ENCODE peak calls at places on chromosomes 5 and 9, in four cellular contexts. One of them, this sample, is unnamed.

GRCh38 chr9:89606567-89607311 is 1.9 kb downstream of the GADD45G start:
- DNase-seq in GM10248: no peak
- DNase-seq in NCI-H1092: no peak
- DNase-seq in amniotic epithelial cell: peak; percentile 70
- DNase-seq in this sample: peak; percentile 81

GRCh38 chr5:5330723-5331530 is 91.5 kb upstream of the ICE1 start:
- DNase-seq in GM10248: no peak
- DNase-seq in NCI-H1092: no peak
- DNase-seq in amniotic epithelial cell: no peak
- DNase-seq in this sample: no peak

GRCh38 chr5:39102684-39103155 is 28.5 kb upstream of the RICTOR start:
- DNase-seq in GM10248: no peak
- DNase-seq in NCI-H1092: no peak
- DNase-seq in amniotic epithelial cell: peak; percentile 41
- DNase-seq in this sample: peak; percentile 68

GRCh38 chr5:73763300-73764032 is 137.5 kb downstream of the ARHGEF28 start:
- DNase-seq in GM10248: no peak
- DNase-seq in NCI-H1092: no peak
- DNase-seq in amniotic epithelial cell: peak; percentile 59
- DNase-seq in this sample: peak; percentile 43

GRCh38 chr9:113399646-113400200 is 1.4 kb downstream of the ALAD start:
- DNase-seq in GM10248: no peak
- DNase-seq in NCI-H1092: no peak
- DNase-seq in amniotic epithelial cell: no peak
- DNase-seq in this sample: no peak

GRCh38 chr5:24789631-24790354 is 145.0 kb upstream of the CDH10 start:
- DNase-seq in GM10248: no peak
- DNase-seq in NCI-H1092: no peak
- DNase-seq in amniotic epithelial cell: no peak
- DNase-seq in this sample: peak; percentile 3

GRCh38 chr5:14143843-14144585 is 872 bp downstream of the TRIO start:
- DNase-seq in GM10248: peak; percentile 57
- DNase-seq in NCI-H1092: no peak
- DNase-seq in amniotic epithelial cell: no peak
- DNase-seq in this sample: no peak

GRCh38 chr9:4425358-4426045 is 64.8 kb upstream of the SLC1A1 start:
- DNase-seq in GM10248: no peak
- DNase-seq in NCI-H1092: no peak
- DNase-seq in amniotic epithelial cell: peak; percentile 71
- DNase-seq in this sample: no peak

GRCh38 chr5:68898961-68899471 is 194.8 kb upstream of the SLC30A5 start:
- DNase-seq in GM10248: no peak
- DNase-seq in NCI-H1092: peak; percentile 38
- DNase-seq in amniotic epithelial cell: peak; percentile 84
- DNase-seq in this sample: peak; percentile 77

GRCh38 chr5:65828507-65828906 is 97.9 kb upstream of the ERBIN start:
- DNase-seq in GM10248: no peak
- DNase-seq in NCI-H1092: no peak
- DNase-seq in amniotic epithelial cell: peak; percentile 34
- DNase-seq in this sample: peak; percentile 22

GRCh38 chr9:84166828-84167400 is 173.6 kb downstream of the SLC28A3 start:
- DNase-seq in GM10248: no peak
- DNase-seq in NCI-H1092: no peak
- DNase-seq in amniotic epithelial cell: no peak
- DNase-seq in this sample: no peak

GRCh38 chr9:92964981-92965758 is 17.8 kb downstream of the FGD3 start:
- DNase-seq in GM10248: no peak
- DNase-seq in NCI-H1092: no peak
- DNase-seq in amniotic epithelial cell: no peak
- DNase-seq in this sample: no peak

GRCh38 chr5:144187699-144188294 is 17.1 kb downstream of the KCTD16 start:
- DNase-seq in GM10248: peak; percentile 43
- DNase-seq in NCI-H1092: peak; percentile 9
- DNase-seq in amniotic epithelial cell: peak; percentile 100
- DNase-seq in this sample: peak; percentile 99

GRCh38 chr5:9624196-9624947 is 5.8 kb downstream of the TAS2R1 start:
- DNase-seq in GM10248: no peak
- DNase-seq in NCI-H1092: no peak
- DNase-seq in amniotic epithelial cell: peak; percentile 33
- DNase-seq in this sample: peak; percentile 54

This sample was measured in fibroblast of villous mesenchyme.